ENCODE peak calls at places on chromosome 16, in nine cellular contexts. S is endothelial cell; U is activated CD4-positive, alpha-beta T cell treated with anti-CD3 and anti-CD28 coated beads, Interleukin-2, amount 10 ng/mL, durations not matched to agents 7 days and 5 days; Z is anterior cingulate cortex; I is fibroblast of lung; K is AG08396; L is substantia nigra; W is GM03348; Y is stimulated activated CD4-positive, alpha-beta T cell treated with anti-CD3 and anti-CD28 coated beads, Interleukin-2, amount 100 ng/mL, for 48 hours. N is an unnamed sample.

GRCh38 chr16:22141746-22142145 is 20.6 kb upstream of the SDR42E2 start:
- DNase-seq in S (peak), U (no peak), Z (no peak), I (no peak), K (peak), L (no peak), W (peak), Y (no peak), N (peak)

GRCh38 chr16:79981814-79982213 is 381.3 kb upstream of the MAF start:
- DNase-seq in S (no peak), U (no peak), Z (no peak), I (no peak), K (no peak), L (no peak), W (no peak), Y (no peak), N (no peak)

GRCh38 chr16:907361-907760 is 63.4 kb downstream of the LMF1 start:
- DNase-seq in S (no peak), U (no peak), Z (no peak), I (no peak), K (no peak), L (no peak), W (no peak), Y (no peak), N (no peak)

GRCh38 chr16:19430345-19430744 is 12.7 kb downstream of the TMC5 start:
- DNase-seq in S (no peak), U (no peak), Z (no peak), I (no peak), K (no peak), L (no peak), W (no peak), Y (no peak), N (no peak)

GRCh38 chr16:88920618-88921602 is 54.5 kb upstream of the PABPN1L start:
- DNase-seq in S (peak), U (no peak), Z (no peak), I (peak), K (peak), L (no peak), W (peak), Y (no peak), N (peak)

GRCh38 chr16:87318158-87318644 is 1.0 kb upstream of the C16orf95 start:
- DNase-seq in S (no peak), U (no peak), Z (no peak), I (peak), K (no peak), L (no peak), W (no peak), Y (no peak), N (peak)

GRCh38 chr16:84271866-84272265 is 22.8 kb upstream of the WFDC1 start:
- DNase-seq in S (no peak), U (no peak), Z (no peak), I (no peak), K (no peak), L (no peak), W (no peak), Y (no peak), N (no peak)

GRCh38 chr16:28491080-28491969 is 549 bp downstream of the CLN3 start:
- DNase-seq in S (peak), U (peak), Z (peak), I (no peak), K (no peak), L (no peak), W (peak), Y (no peak), N (peak)

GRCh38 chr16:55469821-55470532 is 9.0 kb upstream of the MMP2 start:
- DNase-seq in S (no peak), U (no peak), Z (no peak), I (no peak), K (no peak), L (no peak), W (no peak), Y (no peak), N (no peak)

GRCh38 chr16:67459066-67459857 is 21.7 kb downstream of the ATP6V0D1 start:
- DNase-seq in S (peak), U (no peak), Z (peak), I (no peak), K (peak), L (no peak), W (peak), Y (no peak), N (peak)

GRCh38 chr16:84471966-84472365 is 32.5 kb downstream of the MEAK7 start:
- DNase-seq in S (no peak), U (no peak), Z (no peak), I (no peak), K (no peak), L (no peak), W (no peak), Y (no peak), N (no peak)

GRCh38 chr16:70651524-70651923 is 5.2 kb downstream of the IL34 start:
- DNase-seq in S (no peak), U (no peak), Z (no peak), I (peak), K (no peak), L (no peak), W (no peak), Y (no peak), N (peak)

GRCh38 chr16:70789927-70790447 is 11.0 kb downstream of the VAC14 start:
- DNase-seq in S (no peak), U (no peak), Z (no peak), I (no peak), K (no peak), L (no peak), W (no peak), Y (no peak), N (no peak)

GRCh38 chr16:85346404-85347212 is 234.3 kb upstream of the CIBAR2 start:
- DNase-seq in S (no peak), U (no peak), Z (no peak), I (no peak), K (no peak), L (no peak), W (no peak), Y (no peak), N (no peak)

GRCh38 chr16:47359478-47359877 is 101.4 kb downstream of the ITFG1 start:
- DNase-seq in S (no peak), U (no peak), Z (no peak), I (no peak), K (no peak), L (no peak), W (no peak), Y (no peak), N (no peak)

GRCh38 chr16:46428108-46429061 is 192.8 kb downstream of the SHCBP1 start:
- DNase-seq in S (no peak), U (no peak), Z (no peak), I (no peak), K (peak), L (no peak), W (peak), Y (no peak), N (no peak)

GRCh38 chr16:78516006-78516405 is 416.6 kb downstream of the WWOX start:
- DNase-seq in S (no peak), U (no peak), Z (no peak), I (no peak), K (no peak), L (no peak), W (no peak), Y (no peak), N (no peak)

GRCh38 chr16:426906-427249 is 1.4 kb downstream of the RAB11FIP3 start:
- DNase-seq in S (no peak), U (no peak), Z (no peak), I (no peak), K (peak), L (no peak), W (peak), Y (no peak), N (no peak)

GRCh38 chr16:20902426-20902825 is 1.9 kb downstream of the LYRM1 start:
- DNase-seq in S (no peak), U (no peak), Z (no peak), I (no peak), K (no peak), L (no peak), W (no peak), Y (no peak), N (no peak)

GRCh38 chr16:72255785-72256184 is 83.8 kb upstream of the PMFBP1 start:
- DNase-seq in S (no peak), U (no peak), Z (no peak), I (peak), K (no peak), L (no peak), W (no peak), Y (no peak), N (no peak)